ENCODE peak calls at places on chromosomes 6 and 20, in six cellular contexts. J is Peyer's patch, O is RWPE2, B is IMR-90, I is PC-9, R is neuronal stem cell. M is an unnamed sample. For H3K36me3, the result is how much of the 10 kb centered on the place peaks cover.

GRCh38 chr6:678515-678914 is 14.4 kb downstream of the EXOC2 start:
- DNase-seq in J (no peak), B (no peak), O (no peak), I (no peak), R (no peak), M (no peak)

GRCh38 chr6:72740135-72740534 is 118.3 kb downstream of the KCNQ5 start:
- DNase-seq in O (no peak), J (no peak), I (no peak), R (no peak), B (no peak), M (no peak)

GRCh38 chr6:100461273-100461919 is 3.3 kb downstream of the SIM1 start:
- DNase-seq in I (no peak), R (peak), J (no peak), B (no peak), O (no peak), M (no peak)

GRCh38 chr6:16129623-16130243 is 847 bp downstream of the MYLIP start:
- DNase-seq in B (peak), O (no peak), J (peak), I (peak), R (peak), M (no peak)

GRCh38 chr20:32465092-32465900 is 107.2 kb downstream of the ASXL1 start:
- DNase-seq in I (peak), J (no peak), B (peak), R (no peak), O (peak), M (peak)

GRCh38 chr20:53652090-53652858 is 58.6 kb upstream of the ZNF217 start:
- DNase-seq in O (no peak), B (peak), R (no peak), J (no peak), I (no peak), M (no peak)

GRCh38 chr6:22108199-22108598 is 188.6 kb downstream of the PRL start:
- DNase-seq in I (no peak), J (no peak), R (no peak), O (no peak), B (no peak), M (no peak)

GRCh38 chr6:103675807-103676406 is 1183.8 kb downstream of the HACE1 start:
- DNase-seq in R (no peak), B (no peak), I (no peak), O (no peak), J (no peak), M (no peak)

GRCh38 chr6:69090132-69090531 is 455.1 kb downstream of the ADGRB3 start:
- DNase-seq in J (no peak), O (no peak), B (peak), I (no peak), R (no peak), M (no peak)

GRCh38 chr20:32181606-32182005 is 25.9 kb downstream of the PLAGL2 start:
- DNase-seq in R (no peak), O (peak), B (no peak), I (no peak), J (no peak), M (no peak)

GRCh38 chr20:19922716-19923115 is 94.4 kb upstream of the NAA20 start:
- DNase-seq in J (no peak), B (no peak), I (no peak), O (no peak), R (no peak), M (no peak)

DNA sequence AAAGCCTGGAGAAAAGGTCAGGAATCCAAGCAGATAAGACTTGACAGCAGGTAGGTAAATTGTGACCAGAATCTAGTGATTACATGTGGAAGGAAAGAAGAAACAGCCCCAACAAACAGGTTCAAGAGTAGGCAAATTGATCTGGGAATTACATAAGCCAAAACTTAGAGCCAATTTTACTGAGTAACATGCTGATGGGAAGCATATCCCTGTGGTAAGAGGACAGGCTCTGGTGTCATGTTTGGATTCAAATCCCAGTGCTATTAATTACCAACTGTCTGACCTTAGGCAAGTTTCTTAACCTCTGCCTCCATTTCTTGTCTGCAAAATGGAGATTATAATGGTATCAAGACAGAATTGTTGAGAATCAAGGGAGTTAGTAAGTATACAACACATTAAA is 20.4 kb downstream of the MCM9 start:
- DNase-seq in B (no peak), R (no peak), J (no peak), I (no peak), O (no peak), M (no peak)
- H3K36me3 ChIP-seq in B (under half), R (half or more), J (under half), I (half or more), O (half or more), M (half or more)

DNA sequence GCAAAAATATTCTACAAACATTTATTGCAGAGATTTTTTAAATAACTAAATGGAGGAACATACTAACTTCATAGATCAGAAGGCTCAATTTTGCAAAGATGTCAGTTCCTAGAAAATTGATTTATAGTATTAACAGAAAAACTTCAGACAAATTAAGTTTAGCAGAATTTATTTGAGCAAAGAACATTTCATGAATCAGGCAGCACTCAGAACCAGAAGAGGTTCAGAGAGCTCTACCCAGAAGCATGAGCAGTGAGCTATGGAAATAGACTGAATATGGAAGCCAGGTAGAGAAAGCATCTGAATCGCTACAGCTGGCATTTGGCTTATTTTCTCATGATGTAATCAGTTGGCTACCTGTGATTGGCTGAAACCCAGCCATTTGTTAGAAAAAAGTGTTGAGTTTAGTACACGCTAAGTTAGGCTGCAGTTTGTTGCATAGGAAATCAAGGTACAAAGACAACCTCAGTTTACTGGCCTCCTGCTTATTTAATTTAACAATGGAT is 174.5 kb upstream of the TAB2 start:
- DNase-seq in R (no peak), I (no peak), J (no peak), B (no peak), O (no peak), M (no peak)
- H3K36me3 ChIP-seq in R (under half), I (under half), J (under half), B (under half), O (under half), M (under half)

GRCh38 chr20:23120936-23121765 is 35.0 kb upstream of the CD93 start:
- DNase-seq in J (no peak), B (no peak), I (no peak), R (no peak), O (peak), M (peak)

GRCh38 chr20:23123886-23124285 is 37.8 kb upstream of the CD93 start:
- DNase-seq in J (no peak), I (no peak), B (no peak), O (no peak), R (no peak), M (no peak)

GRCh38 chr20:23122321-23122720 is 36.2 kb upstream of the CD93 start:
- DNase-seq in J (no peak), R (no peak), O (peak), I (no peak), B (no peak), M (peak)

GRCh38 chr20:23121766-23122095 is 35.6 kb upstream of the CD93 start:
- DNase-seq in I (no peak), O (no peak), J (no peak), R (no peak), B (no peak), M (peak)

GRCh38 chr20:23122959-23123655 is 37.0 kb upstream of the CD93 start:
- DNase-seq in B (no peak), O (peak), I (no peak), J (no peak), R (no peak), M (peak)
- H3K36me3 ChIP-seq in B (under half), O (under half), I (under half), J (under half), R (under half), M (under half)

DNA sequence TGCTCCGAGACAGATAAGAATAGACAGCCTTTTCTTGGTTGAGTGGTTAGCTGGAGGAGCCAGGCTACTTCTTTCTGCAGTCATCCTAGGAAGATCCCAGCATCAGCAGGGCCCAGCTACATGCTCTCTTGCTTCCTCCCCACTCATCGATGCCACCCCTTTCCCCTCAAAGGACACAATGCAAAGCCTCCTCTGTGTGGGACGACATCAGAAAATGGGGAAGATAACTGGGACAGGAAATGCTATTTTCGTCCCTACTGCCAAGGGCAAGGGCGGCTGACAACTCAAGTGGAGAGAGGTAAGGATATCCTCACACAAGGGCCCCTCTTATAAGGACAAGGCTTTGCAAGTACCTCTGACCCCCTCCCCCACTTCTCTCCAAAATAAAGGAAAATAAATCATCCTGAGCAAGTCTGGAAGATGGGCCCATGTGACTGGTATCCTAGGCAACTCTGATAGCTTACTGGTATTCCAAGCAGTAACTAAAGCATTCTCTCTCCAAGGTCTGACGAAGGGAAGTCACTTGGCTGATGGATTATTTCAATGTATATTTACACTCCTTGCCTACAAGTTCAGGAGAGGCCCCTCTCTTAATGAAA is 11.4 kb downstream of the ELMO2 start:
- DNase-seq in O (no peak), B (no peak), J (no peak), I (no peak), R (no peak), M (no peak)
- H3K36me3 ChIP-seq in O (half or more), B (under half), J (under half), I (under half), R (half or more), M (under half)

M was measured in spleen.